ENCODE peak calls at places on chromosomes 4 and X, in four cellular contexts. X is endothelial cell of umbilical vein, L is HCT116, N is suprapubic skin. Q is an unnamed sample. For H3K36me3, the result is how much of the 10 kb centered on the place peaks cover.

GRCh38 chrX:97639526-97639925 is 755.8 kb downstream of the RPA4 start:
- DNase-seq in X (no peak), L (no peak), N (no peak), Q (no peak)

GRCh38 chr4:93261207-93261606 is 567.3 kb upstream of the ATOH1 start:
- DNase-seq in X (no peak), L (no peak), N (no peak), Q (no peak)

GRCh38 chr4:97003715-97004114 is 1139.6 kb downstream of the STPG2 start:
- DNase-seq in X (no peak), L (no peak), N (no peak), Q (no peak)

GRCh38 chrX:140608111-140608510 is 101.4 kb upstream of the LINC00632 start:
- DNase-seq in X (no peak), L (no peak), N (no peak), Q (no peak)

GRCh38 chrX:155611302-155611701 is 1.4 kb downstream of the TMLHE start:
- DNase-seq in X (peak), L (no peak), N (no peak), Q (no peak)

GRCh38 chrX:133399411-133399810 is 15.9 kb downstream of the GPC4 start:
- DNase-seq in X (no peak), L (no peak), N (no peak), Q (no peak)

GRCh38 chr4:5125326-5125725 is 74.0 kb downstream of the STK32B start:
- DNase-seq in X (no peak), L (no peak), N (no peak), Q (no peak)

GRCh38 chrX:14027511-14028019 is 2.1 kb downstream of the GEMIN8 start:
- DNase-seq in X (peak), L (no peak), N (no peak), Q (no peak)

GRCh38 chr4:105184316-105184988 is 37.8 kb downstream of the TET2 start:
- DNase-seq in X (no peak), L (peak), N (no peak), Q (no peak)

GRCh38 chr4:74656596-74656995 is 137.7 kb downstream of the BTC start:
- DNase-seq in X (no peak), L (no peak), N (no peak), Q (no peak)

GRCh38 chrX:54045563-54046228 is 1.4 kb upstream of the PHF8 start:
- DNase-seq in X (no peak), L (no peak), N (no peak), Q (no peak)

GRCh38 chrX:130788786-130789581 is 114.0 kb downstream of the ENOX2 start:
- DNase-seq in X (no peak), L (no peak), N (no peak), Q (no peak)

GRCh38 chr4:145979160-145979559 is 40.5 kb upstream of the ZNF827 start:
- DNase-seq in X (no peak), L (no peak), N (no peak), Q (no peak)

GRCh38 chr4:48546336-48546735 is 56.3 kb downstream of the ZAR1 start:
- DNase-seq in X (peak), L (peak), N (no peak), Q (peak)

GRCh38 chrX:7223271-7223670 is 75.3 kb upstream of the PUDP start:
- DNase-seq in X (no peak), L (no peak), N (no peak), Q (no peak)

GRCh38 chr4:138138774-138139173 is 103.4 kb downstream of the SLC7A11 start:
- DNase-seq in X (no peak), L (no peak), N (no peak), Q (no peak)

GRCh38 chrX:83145910-83146309 is 362.2 kb upstream of the POU3F4 start:
- DNase-seq in X (no peak), L (no peak), N (no peak), Q (no peak)

GRCh38 chr4:112855058-112855457 is 194.4 kb upstream of the ANK2 start:
- DNase-seq in X (no peak), L (no peak), N (no peak), Q (no peak)
- H3K36me3 ChIP-seq in X (under half), L (under half), N (under half), Q (under half)

GRCh38 chr4:46389301-46389761 is 597 bp downstream of the GABRA2 start:
- DNase-seq in X (no peak), L (no peak), N (no peak), Q (no peak)
- TF ChIP-seq POLR2AphosphoS5 in X (no peak), L (no peak), N (no peak), Q (no peak)

GRCh38 chr4:118811008-118811764 is 24.7 kb downstream of the SEC24D start:
- DNase-seq in X (no peak), L (no peak), N (no peak), Q (no peak)

GRCh38 chr4:118811832-118812231 is 24.1 kb downstream of the SEC24D start:
- DNase-seq in X (no peak), L (no peak), N (no peak), Q (no peak)

GRCh38 chr4:118801895-118802575 is 33.9 kb downstream of the SEC24D start:
- DNase-seq in X (no peak), L (no peak), N (no peak), Q (no peak)

GRCh38 chr4:118803253-118803652 is 32.7 kb downstream of the SEC24D start:
- DNase-seq in X (no peak), L (no peak), N (no peak), Q (no peak)

DNA sequence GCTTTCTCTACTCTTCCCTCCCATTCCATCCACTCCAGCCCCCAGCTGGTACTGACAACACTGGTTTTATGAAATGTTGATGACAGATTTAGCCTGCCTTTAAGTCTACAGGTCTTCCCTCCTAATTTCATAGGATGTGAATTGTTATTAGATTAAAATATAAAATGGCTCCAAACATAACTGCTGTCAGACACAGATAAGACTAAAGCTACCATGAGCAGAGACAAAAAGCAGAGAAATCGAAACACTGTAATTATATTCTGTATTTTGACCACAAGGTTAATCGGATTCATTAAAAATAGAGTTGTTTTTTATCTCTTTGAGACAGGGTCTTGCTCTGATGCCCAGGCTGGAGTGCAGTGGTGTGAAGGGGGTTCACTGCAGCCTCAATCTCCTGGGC is 28.3 kb downstream of the SEC24D start:
- DNase-seq in X (no peak), L (no peak), N (no peak), Q (no peak)
- H3K36me3 ChIP-seq in X (under half), L (under half), N (half or more), Q (under half)

GRCh38 chrX:1401611-1402430 is 9.9 kb upstream of the SLC25A6 start:
- DNase-seq in X (no peak), L (no peak), N (peak), Q (no peak)

GRCh38 chrX:1398431-1399340 is 6.8 kb upstream of the SLC25A6 start:
- DNase-seq in X (no peak), L (no peak), N (peak), Q (no peak)

GRCh38 chrX:1400731-1401471 is 9.0 kb upstream of the SLC25A6 start:
- DNase-seq in X (no peak), L (peak), N (peak), Q (no peak)

GRCh38 chrX:1397441-1397840 is 5.5 kb upstream of the SLC25A6 start:
- DNase-seq in X (no peak), L (no peak), N (peak), Q (no peak)

DNA sequence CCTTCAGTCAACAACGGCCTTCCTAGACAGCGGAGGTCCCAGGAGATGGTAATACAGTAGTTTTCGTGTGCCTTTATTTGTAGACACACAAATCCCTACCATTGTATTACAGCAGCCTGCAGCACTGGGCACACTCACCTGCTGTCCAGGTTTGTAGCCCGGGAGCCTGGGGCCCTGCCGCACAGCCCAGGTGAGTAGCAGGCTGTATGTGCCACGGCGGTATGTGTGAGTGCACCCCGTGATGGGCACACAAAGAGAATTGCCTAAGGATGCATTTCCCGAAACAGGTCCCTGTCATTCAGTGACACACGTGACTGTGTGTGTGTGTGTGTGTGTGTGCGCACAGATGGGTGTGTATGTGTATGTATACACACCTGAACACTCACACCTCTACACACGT is 8.1 kb upstream of the SLC25A6 start:
- DNase-seq in X (no peak), L (no peak), N (peak), Q (no peak)
- TF ChIP-seq POLR2AphosphoS5 in X (no peak), L (no peak), N (no peak), Q (no peak)

GRCh38 chrX:49264460-49264859 is at the start of gene FOXP3:
- DNase-seq in X (no peak), L (no peak), N (no peak), Q (no peak)
- H3K36me3 ChIP-seq in X (under half), L (under half), N (under half), Q (under half)

DNA sequence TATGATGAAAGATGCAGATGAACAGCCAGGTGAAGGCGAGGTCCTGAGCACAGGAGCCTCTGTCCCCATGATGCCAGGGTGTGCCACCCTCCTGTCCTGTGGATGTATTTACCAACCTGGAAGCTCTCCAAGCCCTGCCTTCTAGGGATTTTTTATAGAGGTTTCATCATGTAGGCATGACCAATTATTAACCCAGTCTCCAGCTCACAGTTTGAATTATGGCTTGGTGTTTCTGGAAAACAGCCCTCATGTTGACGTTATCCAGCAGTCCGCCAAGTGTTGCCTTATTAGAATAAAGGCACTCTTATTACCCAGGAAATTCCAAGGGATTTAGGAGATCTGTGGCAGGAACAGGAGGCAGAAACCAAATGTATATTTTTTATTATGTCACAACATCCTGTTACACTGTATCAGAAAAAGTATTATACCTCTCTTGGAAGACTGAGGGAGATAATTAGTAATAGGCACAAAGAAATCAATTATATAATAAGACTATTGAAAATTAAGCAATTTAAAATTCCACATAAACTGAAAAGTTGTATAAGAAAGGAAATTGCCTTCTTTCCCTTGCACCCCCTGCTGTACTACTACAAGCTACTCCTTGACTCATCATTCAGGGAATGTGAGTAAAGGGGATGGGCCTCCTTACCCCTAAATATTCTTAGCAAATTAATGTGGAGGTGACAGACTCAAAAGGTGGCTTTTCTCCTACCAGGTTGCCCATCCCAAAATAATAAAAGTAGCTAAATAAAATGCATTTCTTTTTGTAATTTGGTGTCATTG is 129.6 kb downstream of the ZNF330 start:
- DNase-seq in X (peak), L (no peak), N (no peak), Q (no peak)
- TF ChIP-seq POLR2AphosphoS5 in X (no peak), L (no peak), N (no peak), Q (no peak)

GRCh38 chr4:55407119-55407518 is 11.4 kb downstream of the TMEM165 start:
- DNase-seq in X (no peak), L (no peak), N (no peak), Q (no peak)

GRCh38 chr4:55406545-55406944 is 10.8 kb downstream of the TMEM165 start:
- DNase-seq in X (no peak), L (no peak), N (no peak), Q (no peak)

GRCh38 chr4:55407764-55408163 is 12.0 kb downstream of the TMEM165 start:
- DNase-seq in X (no peak), L (no peak), N (no peak), Q (no peak)

GRCh38 chr4:55409468-55410171 is 13.9 kb downstream of the TMEM165 start:
- DNase-seq in X (no peak), L (no peak), N (no peak), Q (no peak)

GRCh38 chr4:55405073-55405472 is 9.3 kb downstream of the TMEM165 start:
- DNase-seq in X (no peak), L (no peak), N (no peak), Q (no peak)
- H3K36me3 ChIP-seq in X (under half), L (under half), N (under half), Q (under half)

GRCh38 chr4:110418641-110419040 is 57.3 kb upstream of the ENPEP start:
- DNase-seq in X (no peak), L (no peak), N (no peak), Q (no peak)

GRCh38 chr4:110414590-110414989 is 61.4 kb upstream of the ENPEP start:
- DNase-seq in X (no peak), L (no peak), N (no peak), Q (no peak)

GRCh38 chr4:110415451-110415850 is 60.5 kb upstream of the ENPEP start:
- DNase-seq in X (no peak), L (no peak), N (no peak), Q (no peak)

GRCh38 chr4:110412354-110412753 is 63.6 kb upstream of the ENPEP start:
- DNase-seq in X (no peak), L (no peak), N (no peak), Q (no peak)

GRCh38 chr4:110417151-110417550 is 58.8 kb upstream of the ENPEP start:
- DNase-seq in X (no peak), L (no peak), N (no peak), Q (no peak)
- TF ChIP-seq POLR2AphosphoS5 in X (no peak), L (no peak), N (no peak), Q (no peak)

Q was measured in SK-N-MC.